ENCODE peak calls at places on chromosomes 4 and X, in ten cellular contexts. One of them, this sample, is unnamed.

GRCh38 chrX:70129811-70130210 is 3.4 kb upstream of the IGBP1 start:
- DNase-seq in PC-3: peak
- DNase-seq in left ventricle myocardium inferior: no peak
- DNase-seq in H7: no peak
- DNase-seq in spleen: no peak
- DNase-seq in lower leg skin: no peak
- DNase-seq in mesendoderm: no peak
- DNase-seq in fibroblast of mammary gland: peak
- DNase-seq in AG09309: no peak
- DNase-seq in mucosa of descending colon: no peak
- DNase-seq in this sample: peak

GRCh38 chrX:16966745-16967144 is 20.3 kb downstream of the REPS2 start:
- DNase-seq in PC-3: no peak
- DNase-seq in left ventricle myocardium inferior: no peak
- DNase-seq in H7: no peak
- DNase-seq in spleen: no peak
- DNase-seq in lower leg skin: no peak
- DNase-seq in mesendoderm: no peak
- DNase-seq in fibroblast of mammary gland: peak
- DNase-seq in AG09309: no peak
- DNase-seq in mucosa of descending colon: no peak
- DNase-seq in this sample: no peak

GRCh38 chr4:7645158-7645557 is 210.4 kb upstream of the PSAPL1 start:
- DNase-seq in PC-3: no peak
- DNase-seq in left ventricle myocardium inferior: no peak
- DNase-seq in H7: no peak
- DNase-seq in spleen: no peak
- DNase-seq in lower leg skin: no peak
- DNase-seq in mesendoderm: no peak
- DNase-seq in fibroblast of mammary gland: no peak
- DNase-seq in AG09309: no peak
- DNase-seq in mucosa of descending colon: no peak
- DNase-seq in this sample: no peak

GRCh38 chr4:6493668-6494304 is 21.4 kb upstream of the PPP2R2C start:
- DNase-seq in PC-3: peak
- DNase-seq in left ventricle myocardium inferior: no peak
- DNase-seq in H7: peak
- DNase-seq in spleen: no peak
- DNase-seq in lower leg skin: no peak
- DNase-seq in mesendoderm: peak
- DNase-seq in fibroblast of mammary gland: no peak
- DNase-seq in AG09309: no peak
- DNase-seq in mucosa of descending colon: no peak
- DNase-seq in this sample: peak

GRCh38 chr4:31108762-31109161 is 388.6 kb downstream of the PCDH7 start:
- DNase-seq in PC-3: no peak
- DNase-seq in left ventricle myocardium inferior: no peak
- DNase-seq in H7: peak
- DNase-seq in spleen: no peak
- DNase-seq in lower leg skin: no peak
- DNase-seq in mesendoderm: peak
- DNase-seq in fibroblast of mammary gland: no peak
- DNase-seq in AG09309: no peak
- DNase-seq in mucosa of descending colon: no peak
- DNase-seq in this sample: no peak

GRCh38 chr4:187059031-187059430 is 335.4 kb upstream of the FAT1 start:
- DNase-seq in PC-3: no peak
- DNase-seq in left ventricle myocardium inferior: no peak
- DNase-seq in H7: no peak
- DNase-seq in spleen: no peak
- DNase-seq in lower leg skin: no peak
- DNase-seq in mesendoderm: no peak
- DNase-seq in fibroblast of mammary gland: no peak
- DNase-seq in AG09309: no peak
- DNase-seq in mucosa of descending colon: no peak
- DNase-seq in this sample: no peak

GRCh38 chr4:74983229-74983628 is 50.3 kb downstream of the PARM1 start:
- DNase-seq in PC-3: no peak
- DNase-seq in left ventricle myocardium inferior: no peak
- DNase-seq in H7: no peak
- DNase-seq in spleen: no peak
- DNase-seq in lower leg skin: no peak
- DNase-seq in mesendoderm: no peak
- DNase-seq in fibroblast of mammary gland: peak
- DNase-seq in AG09309: no peak
- DNase-seq in mucosa of descending colon: no peak
- DNase-seq in this sample: no peak

GRCh38 chrX:50838820-50839600 is 25.0 kb upstream of the SHROOM4 start:
- DNase-seq in PC-3: peak
- DNase-seq in left ventricle myocardium inferior: no peak
- DNase-seq in H7: no peak
- DNase-seq in spleen: no peak
- DNase-seq in lower leg skin: no peak
- DNase-seq in mesendoderm: no peak
- DNase-seq in fibroblast of mammary gland: peak
- DNase-seq in AG09309: no peak
- DNase-seq in mucosa of descending colon: no peak
- DNase-seq in this sample: peak

GRCh38 chr4:112060212-112060611 is 85.0 kb upstream of the FAM241A start:
- DNase-seq in PC-3: peak
- DNase-seq in left ventricle myocardium inferior: no peak
- DNase-seq in H7: peak
- DNase-seq in spleen: no peak
- DNase-seq in lower leg skin: no peak
- DNase-seq in mesendoderm: peak
- DNase-seq in fibroblast of mammary gland: peak
- DNase-seq in AG09309: no peak
- DNase-seq in mucosa of descending colon: no peak
- DNase-seq in this sample: no peak

GRCh38 chr4:8493484-8493883 is 52.9 kb downstream of the TRMT44 start:
- DNase-seq in PC-3: no peak
- DNase-seq in left ventricle myocardium inferior: no peak
- DNase-seq in H7: no peak
- DNase-seq in spleen: no peak
- DNase-seq in lower leg skin: no peak
- DNase-seq in mesendoderm: no peak
- DNase-seq in fibroblast of mammary gland: no peak
- DNase-seq in AG09309: no peak
- DNase-seq in mucosa of descending colon: no peak
- DNase-seq in this sample: no peak

GRCh38 chrX:101759000-101759399 is 99.3 kb upstream of the ARMCX2 start:
- DNase-seq in PC-3: peak
- DNase-seq in left ventricle myocardium inferior: peak
- DNase-seq in H7: peak
- DNase-seq in spleen: no peak
- DNase-seq in lower leg skin: no peak
- DNase-seq in mesendoderm: peak
- DNase-seq in fibroblast of mammary gland: peak
- DNase-seq in AG09309: peak
- DNase-seq in mucosa of descending colon: no peak
- DNase-seq in this sample: peak

GRCh38 chrX:137565921-137566745 is at the start of gene ZIC3:
- DNase-seq in PC-3: peak
- DNase-seq in left ventricle myocardium inferior: peak
- DNase-seq in H7: peak
- DNase-seq in spleen: no peak
- DNase-seq in lower leg skin: peak
- DNase-seq in mesendoderm: peak
- DNase-seq in fibroblast of mammary gland: peak
- DNase-seq in AG09309: no peak
- DNase-seq in mucosa of descending colon: no peak
- DNase-seq in this sample: no peak

GRCh38 chrX:72045552-72046277 is 86.0 kb downstream of the RTL5 start:
- DNase-seq in PC-3: peak
- DNase-seq in left ventricle myocardium inferior: no peak
- DNase-seq in H7: peak
- DNase-seq in spleen: no peak
- DNase-seq in lower leg skin: no peak
- DNase-seq in mesendoderm: peak
- DNase-seq in fibroblast of mammary gland: no peak
- DNase-seq in AG09309: no peak
- DNase-seq in mucosa of descending colon: no peak
- DNase-seq in this sample: peak

GRCh38 chr4:184804621-184805020 is 21.1 kb downstream of the ACSL1 start:
- DNase-seq in PC-3: peak
- DNase-seq in left ventricle myocardium inferior: no peak
- DNase-seq in H7: no peak
- DNase-seq in spleen: no peak
- DNase-seq in lower leg skin: no peak
- DNase-seq in mesendoderm: no peak
- DNase-seq in fibroblast of mammary gland: no peak
- DNase-seq in AG09309: no peak
- DNase-seq in mucosa of descending colon: no peak
- DNase-seq in this sample: no peak

GRCh38 chr4:129342820-129343219 is 246.9 kb downstream of the C4orf33 start:
- DNase-seq in PC-3: peak
- DNase-seq in left ventricle myocardium inferior: no peak
- DNase-seq in H7: no peak
- DNase-seq in spleen: no peak
- DNase-seq in lower leg skin: no peak
- DNase-seq in mesendoderm: no peak
- DNase-seq in fibroblast of mammary gland: peak
- DNase-seq in AG09309: peak
- DNase-seq in mucosa of descending colon: no peak
- DNase-seq in this sample: peak
- H3K4me3 ChIP-seq in PC-3: peak
- H3K4me3 ChIP-seq in left ventricle myocardium inferior: no peak
- H3K4me3 ChIP-seq in H7: no peak
- H3K4me3 ChIP-seq in spleen: no peak
- H3K4me3 ChIP-seq in lower leg skin: no peak
- H3K4me3 ChIP-seq in mesendoderm: no peak
- H3K4me3 ChIP-seq in fibroblast of mammary gland: no peak
- H3K4me3 ChIP-seq in AG09309: peak
- H3K4me3 ChIP-seq in mucosa of descending colon: no peak
- H3K4me3 ChIP-seq in this sample: peak

GRCh38 chrX:79153348-79153747 is 8.9 kb downstream of the GPR174 start:
- DNase-seq in PC-3: no peak
- DNase-seq in left ventricle myocardium inferior: no peak
- DNase-seq in H7: no peak
- DNase-seq in spleen: no peak
- DNase-seq in lower leg skin: no peak
- DNase-seq in mesendoderm: no peak
- DNase-seq in fibroblast of mammary gland: no peak
- DNase-seq in AG09309: no peak
- DNase-seq in mucosa of descending colon: no peak
- DNase-seq in this sample: no peak

GRCh38 chrX:79146552-79147390 is 2.3 kb downstream of the GPR174 start:
- DNase-seq in PC-3: no peak
- DNase-seq in left ventricle myocardium inferior: no peak
- DNase-seq in H7: no peak
- DNase-seq in spleen: no peak
- DNase-seq in lower leg skin: no peak
- DNase-seq in mesendoderm: no peak
- DNase-seq in fibroblast of mammary gland: no peak
- DNase-seq in AG09309: no peak
- DNase-seq in mucosa of descending colon: no peak
- DNase-seq in this sample: no peak

GRCh38 chrX:79147477-79147876 is 3.0 kb downstream of the GPR174 start:
- DNase-seq in PC-3: no peak
- DNase-seq in left ventricle myocardium inferior: no peak
- DNase-seq in H7: no peak
- DNase-seq in spleen: no peak
- DNase-seq in lower leg skin: no peak
- DNase-seq in mesendoderm: no peak
- DNase-seq in fibroblast of mammary gland: no peak
- DNase-seq in AG09309: no peak
- DNase-seq in mucosa of descending colon: no peak
- DNase-seq in this sample: no peak
- H3K4me3 ChIP-seq in PC-3: no peak
- H3K4me3 ChIP-seq in left ventricle myocardium inferior: no peak
- H3K4me3 ChIP-seq in H7: no peak
- H3K4me3 ChIP-seq in spleen: peak
- H3K4me3 ChIP-seq in lower leg skin: no peak
- H3K4me3 ChIP-seq in mesendoderm: no peak
- H3K4me3 ChIP-seq in fibroblast of mammary gland: no peak
- H3K4me3 ChIP-seq in AG09309: no peak
- H3K4me3 ChIP-seq in mucosa of descending colon: no peak
- H3K4me3 ChIP-seq in this sample: no peak

DNA sequence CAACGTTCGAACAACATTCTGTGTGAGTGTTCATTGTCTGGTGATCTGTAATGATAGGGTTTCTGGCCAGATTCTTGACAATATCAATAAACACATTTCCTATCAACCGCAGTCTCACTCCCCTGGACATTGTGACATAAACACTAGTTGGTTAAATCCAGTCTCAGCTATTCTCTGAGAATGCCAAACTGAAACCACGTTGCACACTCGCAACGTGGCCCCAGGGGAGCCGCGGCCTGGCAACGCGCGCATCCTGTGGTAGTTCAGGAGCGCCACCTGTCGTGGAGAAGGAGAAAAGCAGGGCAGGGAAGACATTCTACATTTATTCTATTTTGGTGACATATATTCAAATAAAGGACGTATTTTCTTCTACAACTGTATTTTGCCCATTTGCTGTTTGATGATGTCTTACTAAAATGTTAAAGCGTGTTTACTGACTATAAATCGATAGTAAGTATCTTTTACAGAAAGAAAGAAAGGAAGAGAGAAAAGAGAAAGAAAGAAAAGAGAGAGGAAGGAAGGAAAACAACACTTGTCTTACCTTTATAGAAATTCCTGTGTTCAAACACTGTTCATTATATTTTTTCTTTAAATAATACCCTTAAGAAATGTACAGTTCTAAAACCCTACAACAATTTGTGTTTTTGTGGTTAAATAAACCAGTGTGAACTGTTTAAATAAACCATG is 738.3 kb upstream of the FRG1 start:
- DNase-seq in PC-3: peak
- DNase-seq in left ventricle myocardium inferior: peak
- DNase-seq in H7: peak
- DNase-seq in spleen: peak
- DNase-seq in lower leg skin: peak
- DNase-seq in mesendoderm: peak
- DNase-seq in fibroblast of mammary gland: peak
- DNase-seq in AG09309: peak
- DNase-seq in mucosa of descending colon: peak
- DNase-seq in this sample: peak
- H3K4me3 ChIP-seq in PC-3: peak
- H3K4me3 ChIP-seq in left ventricle myocardium inferior: peak
- H3K4me3 ChIP-seq in H7: no peak
- H3K4me3 ChIP-seq in spleen: no peak
- H3K4me3 ChIP-seq in lower leg skin: no peak
- H3K4me3 ChIP-seq in mesendoderm: no peak
- H3K4me3 ChIP-seq in fibroblast of mammary gland: peak
- H3K4me3 ChIP-seq in AG09309: peak
- H3K4me3 ChIP-seq in mucosa of descending colon: no peak
- H3K4me3 ChIP-seq in this sample: no peak

DNA sequence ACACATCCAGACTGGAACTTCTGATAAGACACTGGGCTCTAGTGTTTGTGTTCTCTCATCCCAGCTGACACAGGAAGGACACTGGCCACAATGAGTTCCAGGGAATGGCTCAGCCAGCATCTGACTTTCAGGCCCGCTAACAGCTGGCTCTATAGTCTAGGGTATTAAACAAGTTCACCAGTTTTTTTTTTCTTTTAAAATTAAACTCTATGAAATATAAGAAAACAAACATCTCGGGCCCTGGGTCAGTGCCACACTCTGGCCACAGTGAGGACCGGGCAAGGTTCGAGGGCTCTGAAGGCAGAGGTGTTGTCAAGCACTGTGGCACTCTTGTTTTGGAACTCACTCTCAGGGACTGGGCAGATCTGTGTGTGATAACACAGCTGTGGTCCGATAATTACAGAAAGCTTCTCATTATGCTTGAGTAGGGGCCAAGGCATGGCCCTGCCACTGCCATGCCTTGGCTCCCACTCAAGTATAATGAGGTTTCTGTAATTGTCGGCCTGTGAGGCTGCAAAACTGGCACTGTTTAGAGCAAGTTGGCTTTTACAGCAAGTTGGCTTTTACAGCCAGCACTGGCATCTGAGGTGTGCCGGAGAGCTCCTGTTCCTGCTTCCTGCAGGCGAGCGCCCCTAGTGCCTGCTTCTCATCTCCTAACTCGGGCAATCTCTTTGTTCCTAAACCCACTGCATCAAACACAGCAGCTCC is 62.8 kb downstream of the PPP1R2C start:
- DNase-seq in PC-3: peak
- DNase-seq in left ventricle myocardium inferior: peak
- DNase-seq in H7: peak
- DNase-seq in spleen: no peak
- DNase-seq in lower leg skin: peak
- DNase-seq in mesendoderm: peak
- DNase-seq in fibroblast of mammary gland: no peak
- DNase-seq in AG09309: no peak
- DNase-seq in mucosa of descending colon: peak
- DNase-seq in this sample: peak
- H3K4me3 ChIP-seq in PC-3: no peak
- H3K4me3 ChIP-seq in left ventricle myocardium inferior: no peak
- H3K4me3 ChIP-seq in H7: no peak
- H3K4me3 ChIP-seq in spleen: no peak
- H3K4me3 ChIP-seq in lower leg skin: no peak
- H3K4me3 ChIP-seq in mesendoderm: no peak
- H3K4me3 ChIP-seq in fibroblast of mammary gland: no peak
- H3K4me3 ChIP-seq in AG09309: no peak
- H3K4me3 ChIP-seq in mucosa of descending colon: no peak
- H3K4me3 ChIP-seq in this sample: no peak